ENCODE peak calls at places on chromosomes 13 and 19, in six cellular contexts. Y is A549, X is mammary epithelial cell, K is K562, T is fibroblast of lung, L is OCI-LY7. I is an unnamed sample.

GRCh38 chr13:106287351-106287750 is 248.1 kb downstream of the EFNB2 start:
- DNase-seq in K (no peak), T (no peak), X (no peak), Y (no peak), L (no peak), I (no peak)

GRCh38 chr13:26186995-26187394 is 35.1 kb downstream of the RNF6 start:
- DNase-seq in X (no peak), K (no peak), T (peak), Y (no peak), L (no peak), I (no peak)

GRCh38 chr13:61110804-61111203 is 304.8 kb downstream of the PCDH20 start:
- DNase-seq in Y (no peak), K (no peak), T (no peak), X (no peak), L (no peak), I (no peak)

GRCh38 chr13:33349996-33350826 is 64.7 kb upstream of the STARD13 start:
- DNase-seq in Y (no peak), X (no peak), T (peak), L (no peak), K (no peak), I (no peak)

GRCh38 chr19:5096536-5096935 is 127.6 kb downstream of the KDM4B start:
- DNase-seq in K (no peak), X (no peak), L (no peak), T (no peak), Y (no peak), I (no peak)

GRCh38 chr13:112839347-112840105 is 129.5 kb upstream of the MCF2L start:
- DNase-seq in X (no peak), T (peak), L (peak), K (no peak), Y (no peak), I (peak)

GRCh38 chr13:23433171-23434153 is at the start of gene SACS:
- DNase-seq in X (peak), T (peak), Y (peak), L (no peak), K (no peak), I (no peak)

GRCh38 chr19:4175669-4175931 is 6.8 kb downstream of the SIRT6 start:
- DNase-seq in T (no peak), Y (no peak), K (no peak), X (no peak), L (no peak), I (no peak)

GRCh38 chr19:41889896-41890295 is 6.9 kb downstream of the ARHGEF1 start:
- DNase-seq in X (no peak), Y (no peak), T (no peak), K (no peak), L (no peak), I (no peak)

GRCh38 chr13:19634129-19634740 is 776 bp downstream of the MPHOSPH8 start:
- DNase-seq in X (peak), Y (peak), T (peak), L (peak), K (peak), I (peak)

GRCh38 chr13:105471683-105472082 is 1063.8 kb downstream of the EFNB2 start:
- DNase-seq in K (no peak), Y (no peak), T (peak), X (no peak), L (no peak), I (no peak)

GRCh38 chr19:43432866-43433673 is 18.4 kb downstream of the TEX101 start:
- DNase-seq in X (peak), L (peak), Y (peak), K (peak), T (peak), I (peak)

GRCh38 chr13:89514534-89515312 is 1832.8 kb upstream of the MIR17HG start:
- DNase-seq in L (no peak), K (no peak), T (peak), X (peak), Y (peak), I (no peak)

GRCh38 chr19:45403781-45404556 is 900 bp downstream of the PPP1R13L start:
- DNase-seq in X (peak), Y (peak), L (peak), T (no peak), K (peak), I (peak)

GRCh38 chr13:97109841-97110492 is 112.2 kb upstream of the MBNL2 start:
- DNase-seq in X (peak), K (peak), L (peak), Y (peak), T (peak), I (peak)

GRCh38 chr19:11578342-11579142 is 1.1 kb upstream of the ACP5 start:
- DNase-seq in X (no peak), K (peak), L (peak), T (peak), Y (no peak), I (peak)

GRCh38 chr13:41905600-41906254 is 55.2 kb downstream of the VWA8 start:
- DNase-seq in T (peak), X (peak), K (peak), Y (peak), L (peak), I (peak)

GRCh38 chr19:3604987-3605343 is 1.7 kb downstream of the TBXA2R start:
- DNase-seq in K (no peak), X (no peak), Y (no peak), L (peak), T (no peak), I (no peak)

GRCh38 chr13:51231456-51231855 is 9.3 kb downstream of the FAM124A start:
- DNase-seq in Y (no peak), K (no peak), L (no peak), X (no peak), T (no peak), I (no peak)

GRCh38 chr13:51229731-51230130 is 7.5 kb downstream of the FAM124A start:
- DNase-seq in K (no peak), X (no peak), L (no peak), Y (no peak), T (no peak), I (no peak)

GRCh38 chr13:51233117-51233826 is 11.1 kb downstream of the FAM124A start:
- DNase-seq in T (no peak), Y (no peak), X (no peak), K (no peak), L (no peak), I (no peak)

GRCh38 chr13:51229141-51229540 is 6.9 kb downstream of the FAM124A start:
- DNase-seq in T (no peak), K (no peak), Y (no peak), X (no peak), L (no peak), I (no peak)

DNA sequence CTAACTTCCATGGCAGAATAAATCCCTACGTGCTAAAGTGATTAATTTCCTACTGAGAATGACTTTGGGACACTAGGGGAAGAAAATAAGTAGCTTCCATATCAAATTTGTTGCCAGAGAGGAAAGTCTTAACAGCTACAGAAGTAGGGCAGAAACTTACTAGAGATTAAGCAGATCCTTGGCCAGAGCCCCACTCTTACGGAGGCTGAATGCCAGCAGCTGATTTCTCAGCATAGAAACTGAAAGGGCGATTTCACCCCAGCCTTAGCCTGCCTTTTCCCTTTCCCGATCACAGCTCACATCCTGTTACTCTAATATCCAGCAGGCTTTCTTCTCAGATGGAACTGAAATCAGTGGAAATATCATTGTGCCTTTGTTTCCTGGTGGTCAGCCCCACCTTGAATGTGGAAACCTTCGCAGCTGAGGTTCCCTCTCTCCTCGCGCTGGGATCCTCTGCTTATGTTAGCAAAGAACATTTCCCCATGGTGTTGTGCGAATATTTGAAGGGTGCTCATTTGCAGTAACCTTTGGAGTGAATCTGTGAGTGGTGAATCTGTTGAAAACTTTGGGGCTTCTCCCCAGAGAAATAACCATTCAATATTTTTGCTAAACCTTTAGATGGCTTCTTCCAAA is 8.4 kb downstream of the FAM124A start:
- DNase-seq in X (no peak), L (no peak), K (no peak), T (peak), Y (no peak), I (no peak)
- H3K27ac ChIP-seq in X (no peak), L (no peak), K (no peak), T (peak), Y (no peak), I (no peak)

GRCh38 chr13:94080527-94080926 is 399.0 kb downstream of the DCT start:
- DNase-seq in L (no peak), X (no peak), Y (no peak), T (no peak), K (no peak), I (no peak)

GRCh38 chr13:94079876-94080275 is 399.6 kb downstream of the DCT start:
- DNase-seq in T (peak), K (no peak), Y (no peak), L (no peak), X (no peak), I (no peak)
- H3K4me3 ChIP-seq in T (no peak), K (no peak), Y (no peak), L (no peak), X (no peak), I (no peak)

DNA sequence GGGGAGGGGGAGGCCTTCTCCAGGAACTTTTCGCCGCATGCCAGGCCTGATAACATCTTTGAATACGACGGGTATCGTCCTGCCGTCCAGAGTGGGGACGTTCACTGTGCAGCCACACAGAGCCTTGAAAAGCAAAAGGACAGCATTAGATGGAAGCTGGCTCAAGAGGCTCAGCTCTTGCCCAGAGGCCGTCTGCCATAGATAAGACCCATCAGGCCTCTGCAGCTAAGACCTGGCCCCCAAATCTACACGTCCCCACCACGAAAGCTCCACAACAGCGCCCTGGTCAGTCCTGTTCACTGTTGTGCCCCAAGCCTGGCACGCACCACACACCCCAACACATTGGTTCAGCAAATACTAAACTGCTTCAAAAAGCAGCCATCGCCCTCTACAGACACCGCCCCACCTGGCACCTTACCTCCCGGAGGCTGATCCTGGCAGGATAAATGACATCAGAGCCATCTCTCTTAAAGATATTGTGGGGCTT is 2.1 kb downstream of the DNAJB1 start:
- DNase-seq in Y (no peak), T (no peak), L (no peak), K (no peak), X (no peak), I (no peak)
- H3K4me2 ChIP-seq in Y (peak), T (peak), L (peak), K (peak), X (peak), I (peak)

GRCh38 chr19:16369664-16370576 is 45.3 kb downstream of the KLF2 start:
- DNase-seq in K (no peak), X (no peak), Y (no peak), L (no peak), T (no peak), I (no peak)

GRCh38 chr19:16367269-16367683 is 42.6 kb downstream of the KLF2 start:
- DNase-seq in K (no peak), X (no peak), T (no peak), L (peak), Y (no peak), I (no peak)

GRCh38 chr19:16369306-16369663 is 44.7 kb downstream of the KLF2 start:
- DNase-seq in K (no peak), X (no peak), T (no peak), L (no peak), Y (no peak), I (no peak)

GRCh38 chr19:16366433-16367268 is 42.0 kb downstream of the KLF2 start:
- DNase-seq in Y (no peak), K (no peak), X (no peak), L (peak), T (no peak), I (peak)

DNA sequence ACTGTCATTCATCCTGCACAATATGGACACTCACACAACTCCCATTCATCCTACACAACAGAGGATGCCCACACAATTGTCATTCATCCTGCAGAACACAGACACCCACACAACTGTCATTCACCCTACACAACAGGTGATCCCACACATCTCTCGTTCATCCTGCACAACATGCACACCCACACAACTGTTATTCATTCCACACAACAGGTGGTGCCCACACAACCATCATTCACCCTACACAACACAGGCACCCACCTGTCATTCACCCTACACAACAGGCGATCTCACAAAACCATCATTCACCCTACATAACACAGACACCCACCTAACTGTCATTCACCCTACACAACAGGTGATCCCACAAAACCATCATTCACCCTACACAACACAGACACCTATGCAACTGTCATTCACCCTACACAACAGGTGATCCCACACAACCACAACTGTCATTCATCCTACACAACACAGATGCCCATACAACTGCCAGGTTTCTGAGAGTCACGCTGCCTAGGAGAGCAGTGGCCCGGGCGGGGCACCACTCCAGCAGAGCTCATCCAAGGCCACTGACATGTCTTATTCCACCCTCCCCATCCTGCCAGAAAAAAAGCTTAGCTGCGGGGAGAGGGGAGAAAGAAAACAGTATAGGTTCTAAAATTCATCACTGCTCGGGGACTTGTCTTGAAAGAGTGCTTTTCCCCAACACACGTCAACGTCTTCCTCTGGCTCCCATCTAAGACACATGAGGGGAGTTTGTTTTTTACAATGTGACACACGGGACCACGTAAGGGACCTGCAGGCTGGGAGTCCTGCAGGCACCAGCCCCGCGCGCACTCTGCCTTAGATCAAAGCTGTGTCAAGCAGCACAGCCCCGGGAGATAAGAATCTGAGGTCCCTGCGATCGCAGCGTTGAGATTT is 44.0 kb downstream of the KLF2 start:
- DNase-seq in L (no peak), T (no peak), Y (no peak), X (no peak), K (no peak), I (no peak)
- H3K27ac ChIP-seq in L (no peak), T (no peak), Y (no peak), X (no peak), K (no peak), I (no peak)

GRCh38 chr13:56216221-56216620 is 924.5 kb upstream of the PRR20A start:
- DNase-seq in L (no peak), T (no peak), X (no peak), Y (no peak), K (no peak), I (no peak)
- H3K4me3 ChIP-seq in L (no peak), T (no peak), X (no peak), Y (no peak), K (no peak), I (no peak)

GRCh38 chr19:1447565-1447903 is 2.4 kb upstream of the APC2 start:
- DNase-seq in K (no peak), Y (no peak), X (no peak), T (no peak), L (no peak), I (peak)

GRCh38 chr19:1445185-1445931 is 4.6 kb upstream of the APC2 start:
- DNase-seq in L (peak), T (peak), K (peak), Y (peak), X (peak), I (peak)

GRCh38 chr19:1445932-1446712 is 3.8 kb upstream of the APC2 start:
- DNase-seq in Y (peak), X (no peak), L (no peak), K (peak), T (no peak), I (peak)

GRCh38 chr19:1447944-1448343 is 2.0 kb upstream of the APC2 start:
- DNase-seq in T (no peak), X (no peak), Y (no peak), L (no peak), K (no peak), I (no peak)

DNA sequence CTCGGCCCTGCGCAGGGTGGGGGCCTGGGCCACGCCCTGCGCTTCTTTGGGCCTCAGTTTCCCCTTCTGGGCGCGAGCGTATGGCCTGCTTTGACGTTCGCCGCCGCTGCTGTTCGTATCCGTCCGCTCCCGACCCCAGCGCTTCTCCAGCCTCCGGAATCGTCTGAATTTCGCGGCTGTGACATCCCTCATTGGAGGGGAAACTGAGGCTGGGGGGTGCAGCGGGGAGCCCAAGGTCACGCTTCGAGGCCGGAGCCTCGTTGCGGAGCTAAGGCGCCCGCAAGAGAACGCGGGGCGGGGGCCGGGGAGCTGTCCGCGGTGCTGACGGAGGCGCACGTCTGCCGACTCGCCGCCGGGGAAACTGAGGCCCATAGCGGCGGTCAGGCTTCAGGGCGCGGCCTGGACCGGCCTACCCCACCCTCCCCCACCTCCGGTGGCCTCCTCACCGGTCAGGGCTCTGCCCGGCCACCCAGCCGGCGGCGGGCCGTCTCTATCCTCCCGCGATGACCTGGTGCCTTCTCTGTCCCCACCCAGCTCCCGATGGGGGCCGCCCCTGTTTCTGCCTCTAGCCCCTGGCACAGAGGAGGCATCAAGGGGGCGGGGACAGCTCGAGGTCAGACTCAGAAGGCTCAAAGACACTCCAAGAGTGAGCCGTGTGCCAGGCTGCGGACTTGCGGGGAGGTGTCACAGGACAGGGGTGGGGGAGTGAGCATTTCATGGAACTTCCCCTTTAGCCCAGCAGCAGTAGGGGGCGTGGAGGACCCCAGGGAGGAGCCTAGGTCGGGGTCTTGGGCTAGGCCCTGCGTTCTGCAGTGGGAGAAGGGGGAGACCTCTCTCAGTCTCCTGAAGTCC is 3.0 kb upstream of the APC2 start:
- DNase-seq in T (no peak), K (peak), L (no peak), X (no peak), Y (no peak), I (peak)
- H3K4me2 ChIP-seq in T (no peak), K (peak), L (no peak), X (no peak), Y (peak), I (no peak)

DNA sequence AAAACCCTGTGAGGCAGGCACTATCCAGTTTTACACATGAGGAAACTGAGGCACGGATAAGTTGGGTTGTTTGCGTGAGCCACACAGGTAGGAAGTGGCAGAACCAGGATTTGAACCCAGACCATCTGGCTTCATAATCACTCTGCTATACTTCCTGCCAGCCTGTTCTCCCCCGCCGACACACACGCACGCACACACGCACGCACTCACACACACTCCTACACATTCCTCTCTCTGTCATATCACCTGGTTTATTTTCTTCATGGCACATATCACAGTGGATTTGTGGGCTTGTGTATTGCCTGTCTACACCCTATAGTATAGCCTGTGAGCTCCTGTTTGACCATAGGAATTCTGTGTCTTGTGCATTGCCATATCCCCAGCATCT is 140.0 kb downstream of the SIPA1L3 start:
- DNase-seq in X (no peak), K (no peak), Y (peak), T (no peak), L (peak), I (peak)
- H3K27ac ChIP-seq in X (no peak), K (no peak), Y (no peak), T (no peak), L (peak), I (peak)

GRCh38 chr13:30861163-30861562 is 44.9 kb upstream of the MEDAG start:
- DNase-seq in K (no peak), L (no peak), T (no peak), X (no peak), Y (no peak), I (no peak)

GRCh38 chr13:30861836-30862467 is 44.1 kb upstream of the MEDAG start:
- DNase-seq in T (no peak), L (no peak), Y (no peak), X (no peak), K (no peak), I (no peak)

GRCh38 chr13:30863796-30864195 is 42.3 kb upstream of the MEDAG start:
- DNase-seq in Y (no peak), T (no peak), L (no peak), K (no peak), X (no peak), I (no peak)

GRCh38 chr13:30863231-30863630 is 42.8 kb upstream of the MEDAG start:
- DNase-seq in X (no peak), L (no peak), Y (no peak), T (no peak), K (no peak), I (no peak)

DNA sequence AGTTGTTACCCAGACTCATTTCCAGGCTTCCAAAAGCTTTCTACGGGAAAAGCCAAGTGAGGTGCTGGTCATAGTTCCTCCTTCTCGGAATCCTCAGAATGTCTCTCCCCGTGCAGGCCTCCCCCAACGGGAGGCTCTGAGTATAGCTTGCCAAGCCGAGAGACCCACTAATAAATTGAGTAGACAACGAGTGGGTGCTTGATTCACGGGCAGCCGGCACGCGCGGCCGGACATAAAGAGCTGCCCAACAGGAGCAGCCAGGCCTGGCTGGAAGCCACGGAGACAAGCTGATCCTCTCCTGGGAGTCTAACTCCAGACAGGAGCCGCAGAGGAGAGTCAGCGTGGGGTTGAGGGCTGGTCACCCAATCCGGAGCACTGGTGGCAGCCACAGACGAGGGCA is 43.4 kb upstream of the MEDAG start:
- DNase-seq in T (no peak), K (no peak), Y (no peak), L (no peak), X (no peak), I (no peak)
- H3K4me3 ChIP-seq in T (no peak), K (no peak), Y (no peak), L (no peak), X (no peak), I (no peak)